ENCODE peak calls at places on chromosomes 5 and 9, in seven cellular contexts. E, C, T, N, M, R and U are unnamed samples.

GRCh38 chr5:136891601-136892000 is 526.3 kb upstream of the TRPC7 start:
- DNase-seq in E (no peak), C (no peak), T (no peak), N (no peak), M (no peak), R (peak), U (no peak)

GRCh38 chr5:57816108-57816507 is 333.5 kb upstream of the ACTBL2 start:
- DNase-seq in E (no peak), C (no peak), T (no peak), N (peak), M (no peak), R (peak), U (no peak)

GRCh38 chr5:181167814-181168488 is 20.6 kb downstream of the OR2V2 start:
- DNase-seq in E (peak), C (no peak), T (no peak), N (no peak), M (no peak), R (no peak), U (no peak)

GRCh38 chr9:97895695-97896332 is 26.5 kb downstream of the TRMO start:
- DNase-seq in E (no peak), C (no peak), T (no peak), N (no peak), M (no peak), R (peak), U (no peak)

GRCh38 chr5:80756292-80756691 is 101.5 kb upstream of the DHFR start:
- DNase-seq in E (no peak), C (no peak), T (no peak), N (no peak), M (no peak), R (no peak), U (no peak)

GRCh38 chr5:67425514-67425913 is 228.9 kb upstream of the CD180 start:
- DNase-seq in E (no peak), C (no peak), T (no peak), N (no peak), M (no peak), R (no peak), U (no peak)

GRCh38 chr9:135165756-135166519 is 78.5 kb downstream of the OLFM1 start:
- DNase-seq in E (no peak), C (no peak), T (peak), N (no peak), M (no peak), R (no peak), U (peak)

GRCh38 chr5:42719034-42719433 is 37.6 kb upstream of the CCDC152 start:
- DNase-seq in E (no peak), C (no peak), T (no peak), N (no peak), M (no peak), R (no peak), U (no peak)

GRCh38 chr5:326109-326508 is 4.6 kb downstream of the AHRR start:
- DNase-seq in E (no peak), C (no peak), T (no peak), N (no peak), M (no peak), R (no peak), U (no peak)

GRCh38 chr5:179763215-179763945 is 30.4 kb upstream of the LTC4S start:
- DNase-seq in E (peak), C (no peak), T (no peak), N (peak), M (no peak), R (peak), U (peak)

GRCh38 chr9:71793386-71794105 is 25.2 kb upstream of the CEMIP2 start:
- DNase-seq in E (no peak), C (no peak), T (no peak), N (peak), M (no peak), R (peak), U (no peak)

GRCh38 chr5:145946112-145946861 is 9.9 kb downstream of the SH3RF2 start:
- DNase-seq in E (no peak), C (no peak), T (no peak), N (peak), M (no peak), R (no peak), U (no peak)

GRCh38 chr5:73841641-73842040 is 215.6 kb downstream of the ARHGEF28 start:
- DNase-seq in E (no peak), C (no peak), T (no peak), N (no peak), M (no peak), R (no peak), U (no peak)

GRCh38 chr9:136533775-136534157 is 12.1 kb downstream of the NOTCH1 start:
- DNase-seq in E (no peak), C (no peak), T (peak), N (no peak), M (peak), R (no peak), U (no peak)

GRCh38 chr9:114117996-114118830 is 19.1 kb upstream of the KIF12 start:
- DNase-seq in E (peak), C (no peak), T (peak), N (no peak), M (no peak), R (no peak), U (no peak)

GRCh38 chr5:891837-892389 is 688 bp downstream of the BRD9 start:
- DNase-seq in E (no peak), C (no peak), T (no peak), N (peak), M (no peak), R (no peak), U (no peak)

GRCh38 chr9:92719028-92719647 is 45.5 kb downstream of the BICD2 start:
- DNase-seq in E (no peak), C (no peak), T (no peak), N (peak), M (no peak), R (no peak), U (no peak)

GRCh38 chr5:165143727-165144210 is 1638.3 kb downstream of the MAT2B start:
- DNase-seq in E (no peak), C (no peak), T (no peak), N (no peak), M (no peak), R (no peak), U (no peak)

GRCh38 chr5:149423287-149424268 is 44.5 kb upstream of the IL17B start:
- DNase-seq in E (no peak), C (no peak), T (peak), N (no peak), M (no peak), R (no peak), U (no peak)

GRCh38 chr9:121838757-121839669 is 187.6 kb downstream of the DAB2IP start:
- DNase-seq in E (no peak), C (no peak), T (no peak), N (no peak), M (no peak), R (no peak), U (no peak)

GRCh38 chr9:126326228-126327015 is at the start of gene MVB12B:
- DNase-seq in E (peak), C (no peak), T (peak), N (peak), M (no peak), R (no peak), U (no peak)

GRCh38 chr5:158677490-158677838 is 422.3 kb downstream of the EBF1 start:
- DNase-seq in E (no peak), C (no peak), T (no peak), N (no peak), M (no peak), R (no peak), U (no peak)

GRCh38 chr5:11973469-11973868 is 69.2 kb upstream of the CTNND2 start:
- DNase-seq in E (no peak), C (no peak), T (no peak), N (no peak), M (no peak), R (no peak), U (no peak)

GRCh38 chr9:80839821-80840670 is 849.3 kb downstream of the TLE1 start:
- DNase-seq in E (no peak), C (no peak), T (no peak), N (no peak), M (no peak), R (no peak), U (no peak)

GRCh38 chr5:72280655-72281069 is 39.4 kb downstream of the MRPS27 start:
- DNase-seq in E (no peak), C (no peak), T (no peak), N (peak), M (no peak), R (no peak), U (no peak)

GRCh38 chr9:17988489-17988888 is 409.6 kb downstream of the SH3GL2 start:
- DNase-seq in E (no peak), C (no peak), T (no peak), N (no peak), M (no peak), R (no peak), U (no peak)